ENCODE peak calls at places on chromosomes 2 and 18, in five cellular contexts. H is H7, F is T-cell, J is ureter, D is COR-L47. V is an unnamed sample.

GRCh38 chr18:57915241-57915640 is 112.1 kb upstream of the ATP8B1 start:
- DNase-seq in F (no peak), J (no peak), H (no peak), D (peak; percentile 22), V (peak; percentile 23)

GRCh38 chr2:121335294-121336290 is 50.6 kb upstream of the TFCP2L1 start:
- DNase-seq in H (no peak), J (no peak), D (peak; percentile 33), F (no peak), V (peak; percentile 47)

GRCh38 chr2:96353606-96354095 is 18.1 kb downstream of the NCAPH start:
- DNase-seq in D (no peak), H (no peak), F (no peak), J (no peak), V (no peak)

GRCh38 chr2:235666240-235666781 is 172.5 kb downstream of the AGAP1 start:
- DNase-seq in H (no peak), J (no peak), D (peak; percentile 36), F (peak; percentile 7), V (peak; percentile 62)

GRCh38 chr2:151347904-151348303 is 9.5 kb upstream of the TNFAIP6 start:
- DNase-seq in D (no peak), H (no peak), F (no peak), J (no peak), V (no peak)

GRCh38 chr18:75267643-75268184 is 57.1 kb downstream of the TSHZ1 start:
- DNase-seq in H (no peak), F (no peak), D (no peak), J (no peak), V (no peak)

GRCh38 chr2:163657257-163657656 is 78.6 kb downstream of the FIGN start:
- DNase-seq in D (no peak), J (no peak), H (no peak), F (no peak), V (no peak)

GRCh38 chr2:162333968-162334367 is 10.0 kb upstream of the GCA start:
- DNase-seq in H (peak; percentile 24), F (no peak), J (no peak), D (peak; percentile 36), V (no peak)